ENCODE peak calls at places on chromosomes 7 and 10, in nine cellular contexts. One of them, this sample, is unnamed.
A peak's percentile ranks its signal among the peaks of the same experiment; 100 is the strongest.

GRCh38 chr7:21844742-21845141 is 101.0 kb downstream of the CDCA7L start:
- DNase-seq in suprapubic skin: no peak
- DNase-seq in CD8-positive, alpha-beta T cell: no peak
- DNase-seq in PC-3: no peak
- DNase-seq in SK-N-SH: no peak
- DNase-seq in heart left ventricle: no peak
- DNase-seq in Karpas-422: no peak
- DNase-seq in cardiac muscle cell: no peak
- DNase-seq in testis: no peak
- DNase-seq in this sample: no peak

GRCh38 chr10:42367532-42368230 is 270.7 kb downstream of the ZNF33B start:
- DNase-seq in suprapubic skin: peak; percentile 71
- DNase-seq in CD8-positive, alpha-beta T cell: no peak
- DNase-seq in PC-3: peak; percentile 98
- DNase-seq in SK-N-SH: peak; percentile 92
- DNase-seq in heart left ventricle: peak; percentile 93
- DNase-seq in Karpas-422: peak; percentile 94
- DNase-seq in cardiac muscle cell: no peak
- DNase-seq in testis: peak; percentile 94
- DNase-seq in this sample: peak; percentile 86

GRCh38 chr10:49568235-49568634 is 29.3 kb upstream of the ERCC6 start:
- DNase-seq in suprapubic skin: no peak
- DNase-seq in CD8-positive, alpha-beta T cell: no peak
- DNase-seq in PC-3: peak; percentile 40
- DNase-seq in SK-N-SH: no peak
- DNase-seq in heart left ventricle: no peak
- DNase-seq in Karpas-422: no peak
- DNase-seq in cardiac muscle cell: no peak
- DNase-seq in testis: no peak
- DNase-seq in this sample: no peak

GRCh38 chr7:2873146-2873545 is 29.0 kb upstream of the GNA12 start:
- DNase-seq in suprapubic skin: no peak
- DNase-seq in CD8-positive, alpha-beta T cell: no peak
- DNase-seq in PC-3: peak; percentile 60
- DNase-seq in SK-N-SH: peak; percentile 34
- DNase-seq in heart left ventricle: peak; percentile 50
- DNase-seq in Karpas-422: no peak
- DNase-seq in cardiac muscle cell: no peak
- DNase-seq in testis: no peak
- DNase-seq in this sample: no peak

GRCh38 chr10:102492344-102492939 is 10.1 kb downstream of the ACTR1A start:
- DNase-seq in suprapubic skin: no peak
- DNase-seq in CD8-positive, alpha-beta T cell: no peak
- DNase-seq in PC-3: no peak
- DNase-seq in SK-N-SH: no peak
- DNase-seq in heart left ventricle: no peak
- DNase-seq in Karpas-422: no peak
- DNase-seq in cardiac muscle cell: no peak
- DNase-seq in testis: no peak
- DNase-seq in this sample: no peak

GRCh38 chr10:6918305-6918704 is 338.2 kb upstream of the PRKCQ start:
- DNase-seq in suprapubic skin: no peak
- DNase-seq in CD8-positive, alpha-beta T cell: peak; percentile 82
- DNase-seq in PC-3: no peak
- DNase-seq in SK-N-SH: peak; percentile 24
- DNase-seq in heart left ventricle: peak; percentile 31
- DNase-seq in Karpas-422: peak; percentile 82
- DNase-seq in cardiac muscle cell: no peak
- DNase-seq in testis: peak; percentile 51
- DNase-seq in this sample: peak; percentile 45

GRCh38 chr7:6558837-6559236 is 7.6 kb upstream of the GRID2IP start:
- DNase-seq in suprapubic skin: no peak
- DNase-seq in CD8-positive, alpha-beta T cell: no peak
- DNase-seq in PC-3: peak; percentile 66
- DNase-seq in SK-N-SH: peak; percentile 88
- DNase-seq in heart left ventricle: no peak
- DNase-seq in Karpas-422: peak; percentile 56
- DNase-seq in cardiac muscle cell: peak; percentile 53
- DNase-seq in testis: peak; percentile 65
- DNase-seq in this sample: no peak

GRCh38 chr10:74314166-74314565 is 163.1 kb downstream of the ADK start:
- DNase-seq in suprapubic skin: no peak
- DNase-seq in CD8-positive, alpha-beta T cell: no peak
- DNase-seq in PC-3: no peak
- DNase-seq in SK-N-SH: no peak
- DNase-seq in heart left ventricle: no peak
- DNase-seq in Karpas-422: no peak
- DNase-seq in cardiac muscle cell: no peak
- DNase-seq in testis: no peak
- DNase-seq in this sample: no peak

GRCh38 chr7:151777913-151778670 is 98.8 kb downstream of the PRKAG2 start:
- DNase-seq in suprapubic skin: no peak
- DNase-seq in CD8-positive, alpha-beta T cell: no peak
- DNase-seq in PC-3: no peak
- DNase-seq in SK-N-SH: no peak
- DNase-seq in heart left ventricle: peak; percentile 16
- DNase-seq in Karpas-422: no peak
- DNase-seq in cardiac muscle cell: no peak
- DNase-seq in testis: no peak
- DNase-seq in this sample: no peak

GRCh38 chr10:60960031-60960430 is 16.0 kb upstream of the RHOBTB1 start:
- DNase-seq in suprapubic skin: no peak
- DNase-seq in CD8-positive, alpha-beta T cell: no peak
- DNase-seq in PC-3: no peak
- DNase-seq in SK-N-SH: no peak
- DNase-seq in heart left ventricle: no peak
- DNase-seq in Karpas-422: no peak
- DNase-seq in cardiac muscle cell: no peak
- DNase-seq in testis: no peak
- DNase-seq in this sample: no peak

GRCh38 chr10:28891058-28891713 is 213.9 kb downstream of the BAMBI start:
- DNase-seq in suprapubic skin: no peak
- DNase-seq in CD8-positive, alpha-beta T cell: no peak
- DNase-seq in PC-3: peak; percentile 74
- DNase-seq in SK-N-SH: no peak
- DNase-seq in heart left ventricle: peak; percentile 44
- DNase-seq in Karpas-422: no peak
- DNase-seq in cardiac muscle cell: no peak
- DNase-seq in testis: no peak
- DNase-seq in this sample: no peak

GRCh38 chr10:87585565-87586514 is 73.8 kb upstream of the PAPSS2 start:
- DNase-seq in suprapubic skin: no peak
- DNase-seq in CD8-positive, alpha-beta T cell: no peak
- DNase-seq in PC-3: peak; percentile 68
- DNase-seq in SK-N-SH: no peak
- DNase-seq in heart left ventricle: no peak
- DNase-seq in Karpas-422: no peak
- DNase-seq in cardiac muscle cell: peak; percentile 50
- DNase-seq in testis: no peak
- DNase-seq in this sample: peak; percentile 53

GRCh38 chr10:17951868-17952371 is at the start of gene SLC39A12:
- DNase-seq in suprapubic skin: no peak
- DNase-seq in CD8-positive, alpha-beta T cell: no peak
- DNase-seq in PC-3: peak; percentile 22
- DNase-seq in SK-N-SH: no peak
- DNase-seq in heart left ventricle: no peak
- DNase-seq in Karpas-422: no peak
- DNase-seq in cardiac muscle cell: no peak
- DNase-seq in testis: no peak
- DNase-seq in this sample: no peak

GRCh38 chr10:46229144-46229563 is 57.6 kb upstream of the ANTXRL start:
- DNase-seq in suprapubic skin: peak; percentile 39
- DNase-seq in CD8-positive, alpha-beta T cell: peak; percentile 46
- DNase-seq in PC-3: no peak
- DNase-seq in SK-N-SH: peak; percentile 74
- DNase-seq in heart left ventricle: no peak
- DNase-seq in Karpas-422: peak; percentile 67
- DNase-seq in cardiac muscle cell: peak; percentile 61
- DNase-seq in testis: peak; percentile 28
- DNase-seq in this sample: no peak

GRCh38 chr7:150356265-150356897 is 12.2 kb upstream of the REPIN1 start:
- DNase-seq in suprapubic skin: no peak
- DNase-seq in CD8-positive, alpha-beta T cell: no peak
- DNase-seq in PC-3: peak; percentile 47
- DNase-seq in SK-N-SH: peak; percentile 77
- DNase-seq in heart left ventricle: no peak
- DNase-seq in Karpas-422: peak; percentile 62
- DNase-seq in cardiac muscle cell: peak; percentile 60
- DNase-seq in testis: no peak
- DNase-seq in this sample: no peak

DNA sequence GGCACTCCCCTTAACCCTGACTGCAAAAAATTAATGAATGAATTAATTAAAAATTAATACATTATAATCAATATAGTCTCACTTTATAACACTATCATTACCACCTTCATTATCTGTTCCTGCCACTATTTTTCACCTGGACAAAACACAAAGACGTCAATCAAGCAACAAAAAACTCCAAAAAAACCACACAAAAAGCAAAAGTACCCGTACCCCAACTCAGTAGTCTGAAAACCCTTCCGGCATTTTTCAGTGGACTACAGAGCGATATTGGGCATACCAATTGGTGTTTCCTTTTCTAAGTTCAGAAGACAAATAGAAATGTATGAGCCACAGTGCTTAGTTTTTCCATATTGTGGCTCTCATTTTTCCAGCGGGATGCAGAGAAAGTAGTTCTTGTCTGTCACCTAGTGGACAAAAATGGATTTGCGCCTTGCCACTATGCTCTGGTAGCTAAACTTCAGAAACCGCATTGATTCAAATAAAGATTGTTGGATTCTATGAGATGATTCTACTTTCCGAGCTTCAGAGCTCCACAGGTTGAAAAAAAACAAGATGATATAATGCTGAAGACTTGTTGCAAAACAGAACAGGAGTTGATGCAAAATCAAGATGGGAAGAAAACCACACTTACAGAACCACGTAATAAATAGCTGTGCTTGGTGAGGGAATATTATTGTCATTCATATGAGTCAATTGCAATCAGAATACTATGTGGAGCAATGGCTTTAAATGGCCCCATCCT is 50.6 kb upstream of the ITGB1 start:
- DNase-seq in suprapubic skin: no peak
- DNase-seq in CD8-positive, alpha-beta T cell: peak; percentile 67
- DNase-seq in PC-3: peak; percentile 100
- DNase-seq in SK-N-SH: peak; percentile 75
- DNase-seq in heart left ventricle: no peak
- DNase-seq in Karpas-422: peak; percentile 91
- DNase-seq in cardiac muscle cell: peak; percentile 84
- DNase-seq in testis: peak; percentile 84
- DNase-seq in this sample: peak; percentile 66
- H3K4me3 ChIP-seq in suprapubic skin: no peak overlapping the region
- H3K4me3 ChIP-seq in CD8-positive, alpha-beta T cell: peak overlapping the region; percentile 36
- H3K4me3 ChIP-seq in PC-3: peak overlapping the region; percentile 29
- H3K4me3 ChIP-seq in SK-N-SH: no peak overlapping the region
- H3K4me3 ChIP-seq in heart left ventricle: no peak overlapping the region
- H3K4me3 ChIP-seq in Karpas-422: peak overlapping the region; percentile 35
- H3K4me3 ChIP-seq in cardiac muscle cell: no peak overlapping the region
- H3K4me3 ChIP-seq in testis: no peak overlapping the region
- H3K4me3 ChIP-seq in this sample: no peak overlapping the region

GRCh38 chr10:35722226-35722625 is 80.1 kb upstream of the FZD8 start:
- DNase-seq in suprapubic skin: no peak
- DNase-seq in CD8-positive, alpha-beta T cell: no peak
- DNase-seq in PC-3: no peak
- DNase-seq in SK-N-SH: no peak
- DNase-seq in heart left ventricle: no peak
- DNase-seq in Karpas-422: no peak
- DNase-seq in cardiac muscle cell: no peak
- DNase-seq in testis: no peak
- DNase-seq in this sample: no peak
- H3K4me1 ChIP-seq in suprapubic skin: no peaks in the 10 kb centered on the region
- H3K4me1 ChIP-seq in CD8-positive, alpha-beta T cell: no peaks in the 10 kb centered on the region
- H3K4me1 ChIP-seq in PC-3: no peaks in the 10 kb centered on the region
- H3K4me1 ChIP-seq in SK-N-SH: no peaks in the 10 kb centered on the region
- H3K4me1 ChIP-seq in heart left ventricle: no peaks in the 10 kb centered on the region
- H3K4me1 ChIP-seq in Karpas-422: no peaks in the 10 kb centered on the region
- H3K4me1 ChIP-seq in cardiac muscle cell: peaks cover 10% of the 10 kb centered on the region
- H3K4me1 ChIP-seq in testis: no peaks in the 10 kb centered on the region
- H3K4me1 ChIP-seq in this sample: no peaks in the 10 kb centered on the region

GRCh38 chr10:30586828-30587227 is 42.7 kb downstream of the LYZL2 start:
- DNase-seq in suprapubic skin: no peak
- DNase-seq in CD8-positive, alpha-beta T cell: no peak
- DNase-seq in PC-3: no peak
- DNase-seq in SK-N-SH: no peak
- DNase-seq in heart left ventricle: no peak
- DNase-seq in Karpas-422: no peak
- DNase-seq in cardiac muscle cell: no peak
- DNase-seq in testis: no peak
- DNase-seq in this sample: no peak

GRCh38 chr10:30580241-30580640 is 49.3 kb downstream of the LYZL2 start:
- DNase-seq in suprapubic skin: no peak
- DNase-seq in CD8-positive, alpha-beta T cell: no peak
- DNase-seq in PC-3: no peak
- DNase-seq in SK-N-SH: no peak
- DNase-seq in heart left ventricle: no peak
- DNase-seq in Karpas-422: no peak
- DNase-seq in cardiac muscle cell: no peak
- DNase-seq in testis: no peak
- DNase-seq in this sample: no peak

GRCh38 chr10:30581779-30582380 is 47.7 kb downstream of the LYZL2 start:
- DNase-seq in suprapubic skin: no peak
- DNase-seq in CD8-positive, alpha-beta T cell: no peak
- DNase-seq in PC-3: peak; percentile 54
- DNase-seq in SK-N-SH: peak; percentile 68
- DNase-seq in heart left ventricle: no peak
- DNase-seq in Karpas-422: peak; percentile 77
- DNase-seq in cardiac muscle cell: peak; percentile 50
- DNase-seq in testis: peak; percentile 55
- DNase-seq in this sample: no peak

GRCh38 chr10:30587522-30588031 is 42.0 kb downstream of the LYZL2 start:
- DNase-seq in suprapubic skin: no peak
- DNase-seq in CD8-positive, alpha-beta T cell: no peak
- DNase-seq in PC-3: no peak
- DNase-seq in SK-N-SH: no peak
- DNase-seq in heart left ventricle: peak; percentile 54
- DNase-seq in Karpas-422: peak; percentile 75
- DNase-seq in cardiac muscle cell: no peak
- DNase-seq in testis: peak; percentile 16
- DNase-seq in this sample: peak; percentile 45

GRCh38 chr10:30583778-30584415 is 45.7 kb downstream of the LYZL2 start:
- DNase-seq in suprapubic skin: peak; percentile 72
- DNase-seq in CD8-positive, alpha-beta T cell: no peak
- DNase-seq in PC-3: peak; percentile 90
- DNase-seq in SK-N-SH: no peak
- DNase-seq in heart left ventricle: peak; percentile 74
- DNase-seq in Karpas-422: no peak
- DNase-seq in cardiac muscle cell: no peak
- DNase-seq in testis: peak; percentile 79
- DNase-seq in this sample: peak; percentile 75
- H3K27ac ChIP-seq in suprapubic skin: peak overlapping the region; percentile 71
- H3K27ac ChIP-seq in CD8-positive, alpha-beta T cell: no peak overlapping the region
- H3K27ac ChIP-seq in PC-3: peak overlapping the region; percentile 92
- H3K27ac ChIP-seq in SK-N-SH: peak overlapping the region; percentile 47
- H3K27ac ChIP-seq in heart left ventricle: peak overlapping the region; percentile 87
- H3K27ac ChIP-seq in Karpas-422: no peak overlapping the region
- H3K27ac ChIP-seq in cardiac muscle cell: no peak overlapping the region
- H3K27ac ChIP-seq in testis: peak overlapping the region; percentile 67
- H3K27ac ChIP-seq in this sample: peak overlapping the region; percentile 87

DNA sequence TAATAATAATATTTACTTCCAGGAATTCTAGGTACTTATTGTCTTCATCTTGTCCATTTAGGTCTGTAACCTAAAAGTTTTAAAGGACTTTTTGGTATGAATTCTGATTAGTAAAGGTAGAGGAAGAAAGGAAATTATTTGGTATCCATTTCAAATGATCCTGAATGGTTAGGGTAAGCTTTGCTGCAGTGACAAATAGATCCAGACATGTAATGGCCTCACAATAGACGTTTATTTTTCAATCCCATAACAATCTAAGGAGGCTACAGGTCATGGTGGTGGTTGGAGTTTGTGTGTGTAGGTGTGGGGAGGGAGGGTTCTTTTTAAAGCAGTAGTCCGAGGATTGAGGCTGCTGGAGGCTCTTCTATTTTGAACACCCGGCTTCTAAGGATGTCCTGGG is 5.3 kb downstream of the FBH1 start:
- DNase-seq in suprapubic skin: no peak
- DNase-seq in CD8-positive, alpha-beta T cell: no peak
- DNase-seq in PC-3: no peak
- DNase-seq in SK-N-SH: no peak
- DNase-seq in heart left ventricle: no peak
- DNase-seq in Karpas-422: no peak
- DNase-seq in cardiac muscle cell: no peak
- DNase-seq in testis: no peak
- DNase-seq in this sample: no peak
- H3K4me3 ChIP-seq in suprapubic skin: no peak overlapping the region
- H3K4me3 ChIP-seq in CD8-positive, alpha-beta T cell: no peak overlapping the region
- H3K4me3 ChIP-seq in PC-3: no peak overlapping the region
- H3K4me3 ChIP-seq in SK-N-SH: no peak overlapping the region
- H3K4me3 ChIP-seq in heart left ventricle: no peak overlapping the region
- H3K4me3 ChIP-seq in Karpas-422: no peak overlapping the region
- H3K4me3 ChIP-seq in cardiac muscle cell: no peak overlapping the region
- H3K4me3 ChIP-seq in testis: no peak overlapping the region
- H3K4me3 ChIP-seq in this sample: no peak overlapping the region

This sample was measured in lung.